ENCODE peak calls at places on chromosomes 2 and 18, in six cellular contexts. G is stimulated activated naive CD8-positive, alpha-beta T cell treated with anti-CD3 and anti-CD28 coated beads, Interleukin-15, Interleukin-2, amounts not matched to agents 100 U/mL and 50 U/mL, for 24 hours; I is Kasumi-1; C is activated T-helper 1 cell treated with anti-CD3 and anti-CD28 coated beads, Interleukin-2, amount 50 U/mL, for 16 hours; B is kidney tubule cell; P is cardiac muscle cell. S is an unnamed sample.

GRCh38 chr18:9552189-9552588 is 62.2 kb downstream of the PPP4R1 start:
- DNase-seq in I (no peak), C (no peak), B (no peak), G (no peak), P (no peak), S (no peak)

GRCh38 chr2:207044380-207044779 is 105.1 kb downstream of the CPO start:
- DNase-seq in G (no peak), P (no peak), B (no peak), C (no peak), I (no peak), S (no peak)

GRCh38 chr18:48534364-48534763 is 4.5 kb upstream of the CTIF start:
- DNase-seq in G (no peak), C (no peak), B (peak), I (no peak), P (no peak), S (no peak)

GRCh38 chr18:78796693-78797455 is 182.7 kb upstream of the SALL3 start:
- DNase-seq in I (no peak), G (no peak), B (no peak), P (no peak), C (no peak), S (no peak)

GRCh38 chr2:136130511-136130910 is 12.6 kb upstream of the CXCR4 start:
- DNase-seq in C (no peak), B (peak), I (no peak), P (no peak), G (no peak), S (no peak)

GRCh38 chr2:10777111-10777841 is 35.3 kb downstream of the PDIA6 start:
- DNase-seq in B (no peak), I (no peak), G (no peak), P (no peak), C (no peak), S (no peak)

GRCh38 chr2:226644342-226644957 is 155.2 kb downstream of the IRS1 start:
- DNase-seq in I (no peak), G (no peak), B (peak), C (no peak), P (no peak), S (no peak)

GRCh38 chr2:158998486-158999248 is 30.2 kb downstream of the TANC1 start:
- DNase-seq in P (no peak), B (no peak), G (no peak), C (no peak), I (no peak), S (no peak)

GRCh38 chr2:68418419-68418818 is 48.7 kb downstream of the FBXO48 start:
- DNase-seq in I (no peak), C (no peak), P (no peak), G (no peak), B (no peak), S (no peak)

GRCh38 chr2:7794916-7795315 is 877.7 kb downstream of the RNF144A start:
- DNase-seq in G (no peak), I (no peak), B (no peak), P (no peak), C (no peak), S (no peak)

GRCh38 chr2:57278451-57278850 is 768.2 kb upstream of the VRK2 start:
- DNase-seq in I (peak), C (no peak), G (no peak), B (no peak), P (no peak), S (no peak)

GRCh38 chr2:222087998-222088397 is 210.8 kb downstream of the PAX3 start:
- DNase-seq in I (no peak), C (no peak), B (no peak), G (no peak), P (no peak), S (no peak)

GRCh38 chr18:3777719-3778118 is 327.7 kb downstream of the TGIF1 start:
- DNase-seq in I (no peak), C (no peak), B (no peak), P (no peak), G (no peak), S (no peak)

GRCh38 chr2:96090527-96090926 is 25.8 kb downstream of the ADRA2B start:
- DNase-seq in P (no peak), B (no peak), G (no peak), I (no peak), C (no peak), S (no peak)

GRCh38 chr2:86319700-86320369 is 17.6 kb downstream of the REEP1 start:
- DNase-seq in B (no peak), C (no peak), P (no peak), G (no peak), I (no peak), S (no peak)

GRCh38 chr2:33291278-33292013 is 185.0 kb upstream of the RASGRP3 start:
- DNase-seq in G (no peak), C (no peak), P (no peak), I (no peak), B (peak), S (no peak)

GRCh38 chr2:68837164-68837860 is 33.9 kb downstream of the BMP10 start:
- DNase-seq in I (peak), C (peak), G (peak), B (peak), P (peak), S (peak)

GRCh38 chr2:239440511-239440959 is 39.7 kb upstream of the HDAC4 start:
- DNase-seq in P (no peak), I (no peak), G (no peak), B (no peak), C (no peak), S (no peak)

GRCh38 chr2:54904836-54905235 is 145.4 kb downstream of the RTN4 start:
- DNase-seq in G (no peak), I (no peak), C (no peak), B (peak), P (no peak), S (no peak)

GRCh38 chr2:234483568-234484251 is 13.2 kb downstream of the ARL4C start:
- DNase-seq in B (peak), I (no peak), P (no peak), C (peak), G (peak), S (peak)

GRCh38 chr2:23430263-23430662 is 45.3 kb downstream of the KLHL29 start:
- DNase-seq in B (peak), G (no peak), C (no peak), I (no peak), P (no peak), S (no peak)

GRCh38 chr2:121527009-121527682 is 3.5 kb upstream of the RNU4ATAC start:
- DNase-seq in P (no peak), C (no peak), I (no peak), G (peak), B (no peak), S (peak)

GRCh38 chr2:217691920-217692666 is 310.7 kb downstream of the TNS1 start:
- DNase-seq in B (peak), G (no peak), C (no peak), P (no peak), I (no peak), S (no peak)

GRCh38 chr2:157476915-157477709 is 33.2 kb upstream of the CYTIP start:
- DNase-seq in I (no peak), C (no peak), G (no peak), B (peak), P (no peak), S (peak)

GRCh38 chr18:44590976-44591375 is 89.7 kb upstream of the SETBP1 start:
- DNase-seq in P (no peak), G (no peak), C (no peak), B (no peak), I (no peak), S (no peak)

GRCh38 chr18:13099113-13099512 is 108.0 kb downstream of the CEP192 start:
- DNase-seq in C (no peak), B (no peak), I (no peak), G (no peak), P (no peak), S (no peak)

GRCh38 chr2:44707945-44708645 is 233.4 kb upstream of the SIX3 start:
- DNase-seq in P (peak), G (no peak), C (no peak), B (peak), I (peak), S (no peak)

GRCh38 chr2:69597105-69597504 is 46.4 kb downstream of the AAK1 start:
- DNase-seq in P (no peak), B (no peak), C (no peak), G (no peak), I (no peak), S (no peak)

GRCh38 chr2:45739796-45740485 is 88.5 kb downstream of the PRKCE start:
- DNase-seq in I (no peak), B (no peak), P (no peak), G (no peak), C (no peak), S (peak)

GRCh38 chr18:68507781-68508180 is 207.1 kb downstream of the TMX3 start:
- DNase-seq in G (no peak), C (no peak), B (peak), I (no peak), P (no peak), S (no peak)

GRCh38 chr2:240436626-240437180 is 1.2 kb downstream of the GPC1 start:
- DNase-seq in I (no peak), B (peak), C (no peak), G (no peak), P (peak), S (peak)

GRCh38 chr2:109513749-109514588 is 99.8 kb downstream of the SEPTIN10 start:
- DNase-seq in I (no peak), G (peak), B (peak), C (no peak), P (no peak), S (peak)

GRCh38 chr2:82340578-82341053 is 2036.1 kb upstream of the LRRTM1 start:
- DNase-seq in G (no peak), C (no peak), B (no peak), I (no peak), P (peak), S (no peak)

GRCh38 chr2:100140582-100140981 is 1.8 kb downstream of the AFF3 start:
- DNase-seq in C (no peak), G (peak), B (no peak), I (peak), P (no peak), S (no peak)

GRCh38 chr2:195363496-195363895 is 293.5 kb upstream of the SLC39A10 start:
- DNase-seq in P (no peak), G (no peak), C (no peak), I (no peak), B (peak), S (no peak)

GRCh38 chr2:2057125-2057721 is 273.9 kb downstream of the MYT1L start:
- DNase-seq in B (peak), I (no peak), P (no peak), C (peak), G (peak), S (peak)

GRCh38 chr18:58846325-58846724 is 18.4 kb upstream of the ZNF532 start:
- DNase-seq in P (no peak), I (no peak), G (no peak), C (no peak), B (no peak), S (no peak)

GRCh38 chr2:102736607-102737409 is 25.0 kb upstream of the TMEM182 start:
- DNase-seq in B (peak), I (peak), C (peak), P (peak), G (peak), S (peak)

GRCh38 chr2:112488201-112488600 is 6.2 kb downstream of the TTL start:
- DNase-seq in I (no peak), G (no peak), P (no peak), C (no peak), B (no peak), S (no peak)

S was measured in activated CD8-positive, alpha-beta T cell treated with anti-CD3 and anti-CD28 coated beads for 36 hours.